ENCODE peak calls at places on chromosome 2, in seven cellular contexts. U is IMR-90, C is adrenal gland, G is breast epithelium, L is esophagus squamous epithelium, Z is GM12891, M is heart left ventricle. X is an unnamed sample.

GRCh38 chr2:56084117-56084936 is 99.5 kb upstream of the CCDC85A start:
- DNase-seq in U (no peak), C (no peak), G (no peak), L (no peak), Z (no peak), M (no peak), X (no peak)

GRCh38 chr2:43611987-43612894 is 16.4 kb upstream of the THADA start:
- DNase-seq in U (peak), C (peak), G (peak), L (no peak), Z (no peak), M (peak), X (no peak)

GRCh38 chr2:42128731-42129486 is 40.2 kb upstream of the EML4 start:
- DNase-seq in U (peak), C (no peak), G (no peak), L (no peak), Z (no peak), M (no peak), X (no peak)

GRCh38 chr2:241187101-241187690 is 1.3 kb upstream of the ANO7 start:
- DNase-seq in U (no peak), C (no peak), G (no peak), L (no peak), Z (no peak), M (no peak), X (no peak)

GRCh38 chr2:200379481-200380120 is 73.1 kb downstream of the SPATS2L start:
- DNase-seq in U (no peak), C (no peak), G (no peak), L (no peak), Z (no peak), M (no peak), X (no peak)

GRCh38 chr2:159635006-159635746 is 18.8 kb upstream of the BAZ2B start:
- DNase-seq in U (peak), C (no peak), G (no peak), L (no peak), Z (no peak), M (no peak), X (no peak)

GRCh38 chr2:70978388-70979357 is at the start of gene ANKRD53:
- DNase-seq in U (no peak), C (peak), G (peak), L (no peak), Z (peak), M (peak), X (no peak)

GRCh38 chr2:64626963-64627760 is 26.6 kb downstream of the SERTAD2 start:
- DNase-seq in U (no peak), C (peak), G (no peak), L (no peak), Z (no peak), M (no peak), X (no peak)

GRCh38 chr2:44598330-44598729 is 236.6 kb downstream of the CAMKMT start:
- DNase-seq in U (no peak), C (no peak), G (no peak), L (no peak), Z (no peak), M (no peak), X (no peak)

GRCh38 chr2:197538412-197538811 is 22.5 kb downstream of the MOB4 start:
- DNase-seq in U (peak), C (no peak), G (no peak), L (no peak), Z (no peak), M (no peak), X (no peak)

GRCh38 chr2:120237491-120237902 is 14.3 kb upstream of the TMEM185B start:
- DNase-seq in U (peak), C (peak), G (no peak), L (no peak), Z (no peak), M (no peak), X (peak)

GRCh38 chr2:126344498-126344897 is 311.5 kb upstream of the GYPC start:
- DNase-seq in U (no peak), C (no peak), G (no peak), L (no peak), Z (no peak), M (no peak), X (no peak)

GRCh38 chr2:196849895-196850294 is 40.7 kb upstream of the C2orf66 start:
- DNase-seq in U (peak), C (peak), G (no peak), L (no peak), Z (no peak), M (no peak), X (peak)

GRCh38 chr2:45379399-45380087 is 231.5 kb downstream of the SRBD1 start:
- DNase-seq in U (no peak), C (no peak), G (no peak), L (no peak), Z (no peak), M (no peak), X (no peak)

GRCh38 chr2:133475610-133476009 is 92.7 kb downstream of the NCKAP5 start:
- DNase-seq in U (peak), C (no peak), G (no peak), L (no peak), Z (no peak), M (no peak), X (no peak)

GRCh38 chr2:191365089-191365488 is 119.9 kb downstream of the MYO1B start:
- DNase-seq in U (no peak), C (no peak), G (no peak), L (no peak), Z (no peak), M (no peak), X (no peak)

GRCh38 chr2:157784169-157784822 is 91.8 kb downstream of the ACVR1 start:
- DNase-seq in U (peak), C (no peak), G (peak), L (no peak), Z (no peak), M (peak), X (peak)

GRCh38 chr2:241121008-241121407 is 18.9 kb upstream of the MTERF4 start:
- DNase-seq in U (no peak), C (no peak), G (no peak), L (no peak), Z (no peak), M (no peak), X (no peak)

GRCh38 chr2:235925250-235925919 is 242.8 kb downstream of the GBX2 start:
- DNase-seq in U (no peak), C (no peak), G (no peak), L (no peak), Z (no peak), M (no peak), X (no peak)

GRCh38 chr2:22991844-22992243 is 393.1 kb upstream of the KLHL29 start:
- DNase-seq in U (no peak), C (no peak), G (no peak), L (no peak), Z (no peak), M (no peak), X (no peak)

GRCh38 chr2:88144914-88145497 is 17.1 kb upstream of the FABP1 start:
- DNase-seq in U (no peak), C (no peak), G (no peak), L (no peak), Z (no peak), M (no peak), X (no peak)

GRCh38 chr2:199955007-199955338 is 318 bp downstream of the TYW5 start:
- DNase-seq in U (no peak), C (no peak), G (no peak), L (no peak), Z (no peak), M (no peak), X (peak)

GRCh38 chr2:29562896-29563295 is 358.5 kb downstream of the ALK start:
- DNase-seq in U (peak), C (no peak), G (no peak), L (no peak), Z (no peak), M (no peak), X (no peak)

GRCh38 chr2:205741256-205741978 is 59.1 kb downstream of the NRP2 start:
- DNase-seq in U (no peak), C (no peak), G (no peak), L (no peak), Z (no peak), M (no peak), X (no peak)

GRCh38 chr2:211329421-211329820 is 773.0 kb downstream of the CPS1 start:
- DNase-seq in U (no peak), C (no peak), G (no peak), L (no peak), Z (no peak), M (no peak), X (no peak)

GRCh38 chr2:159658887-159659437 is 42.6 kb upstream of the BAZ2B start:
- DNase-seq in U (no peak), C (peak), G (peak), L (no peak), Z (no peak), M (no peak), X (no peak)

GRCh38 chr2:188385857-188386256 is 94.2 kb downstream of the GULP1 start:
- DNase-seq in U (no peak), C (no peak), G (no peak), L (no peak), Z (no peak), M (no peak), X (no peak)

GRCh38 chr2:106030287-106031268 is 163.5 kb downstream of the UXS1 start:
- DNase-seq in U (peak), C (peak), G (peak), L (no peak), Z (no peak), M (peak), X (no peak)

GRCh38 chr2:104861295-104862060 is 7.6 kb downstream of the POU3F3 start:
- DNase-seq in U (no peak), C (no peak), G (no peak), L (no peak), Z (no peak), M (no peak), X (no peak)

GRCh38 chr2:52821631-52822030 is 946.0 kb upstream of the CHAC2 start:
- DNase-seq in U (peak), C (no peak), G (no peak), L (no peak), Z (no peak), M (no peak), X (no peak)

GRCh38 chr2:111122631-111123421 is 2.1 kb downstream of the BCL2L11 start:
- DNase-seq in U (peak), C (peak), G (peak), L (no peak), Z (no peak), M (peak), X (peak)

GRCh38 chr2:37798315-37799005 is 126.6 kb upstream of the RMDN2 start:
- DNase-seq in U (peak), C (no peak), G (no peak), L (no peak), Z (no peak), M (no peak), X (no peak)

GRCh38 chr2:23620841-23621341 is 235.9 kb downstream of the KLHL29 start:
- DNase-seq in U (peak), C (no peak), G (no peak), L (no peak), Z (no peak), M (peak), X (no peak)

GRCh38 chr2:128314348-128315121 is 4.1 kb downstream of the HS6ST1 start:
- DNase-seq in U (no peak), C (no peak), G (peak), L (no peak), Z (no peak), M (no peak), X (no peak)

GRCh38 chr2:46724107-46724506 is 191.5 kb downstream of the MCFD2 start:
- DNase-seq in U (no peak), C (no peak), G (no peak), L (no peak), Z (no peak), M (no peak), X (no peak)

GRCh38 chr2:172484706-172485105 is 57.3 kb downstream of the ITGA6 start:
- DNase-seq in U (no peak), C (no peak), G (no peak), L (no peak), Z (no peak), M (no peak), X (no peak)
- TF ChIP-seq POLR2A in U (no peak), C (no peak), G (no peak), L (no peak), Z (no peak), M (no peak), X (no peak)

GRCh38 chr2:96146151-96146880 is 1.1 kb upstream of the DUSP2 start:
- DNase-seq in U (peak), C (peak), G (peak), L (no peak), Z (peak), M (peak), X (no peak)
- TF ChIP-seq POLR2A in U (no peak), C (no peak), G (no peak), L (no peak), Z (peak), M (no peak), X (no peak)

DNA sequence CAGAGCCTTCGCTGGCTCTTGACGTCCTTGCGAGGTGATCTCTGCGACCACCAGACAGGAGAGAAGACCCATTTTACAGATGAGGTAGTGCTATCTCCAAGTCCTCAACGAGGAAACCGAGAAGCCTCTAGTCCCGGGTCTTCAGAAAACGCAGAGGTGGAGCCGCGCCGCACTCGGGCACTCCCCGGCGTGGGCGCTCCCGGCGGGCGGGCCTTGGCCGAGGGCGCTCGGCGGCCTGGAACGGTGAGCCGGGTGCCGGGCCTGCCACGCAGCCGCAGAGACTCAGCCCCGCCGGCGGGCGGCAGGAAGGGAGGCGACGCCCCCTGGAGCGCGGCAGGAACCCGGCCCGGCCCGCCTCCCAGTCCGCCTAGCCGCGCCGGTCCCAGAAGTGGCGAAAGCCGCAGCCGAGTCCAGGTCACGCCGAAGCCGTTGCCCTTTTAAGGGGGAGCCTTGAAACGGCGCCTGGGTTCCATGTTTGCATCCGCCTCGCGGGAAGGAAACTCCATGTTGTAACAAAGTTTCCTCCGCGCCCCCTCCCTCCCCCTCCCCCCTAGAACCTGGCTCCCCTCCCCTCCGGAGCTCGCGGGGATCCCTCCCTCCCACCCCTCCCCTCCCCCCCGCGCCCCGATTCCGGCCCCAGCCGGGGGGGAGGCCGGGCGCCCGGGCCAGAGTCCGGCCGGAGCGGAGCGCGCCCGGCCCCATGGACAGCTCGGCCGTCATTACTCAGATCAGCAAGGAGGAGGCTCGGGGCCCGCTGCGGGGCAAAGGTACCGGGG is at the start of gene CTDSP1:
- DNase-seq in U (peak), C (peak), G (peak), L (peak), Z (peak), M (peak), X (peak)
- TF ChIP-seq POLR2A in U (peak), C (no peak), G (no peak), L (no peak), Z (no peak), M (peak), X (peak)

GRCh38 chr2:207934720-207935119 is 90.6 kb downstream of the PLEKHM3 start:
- DNase-seq in U (no peak), C (no peak), G (peak), L (no peak), Z (no peak), M (no peak), X (no peak)

GRCh38 chr2:207929923-207930322 is 95.4 kb downstream of the PLEKHM3 start:
- DNase-seq in U (no peak), C (no peak), G (no peak), L (no peak), Z (no peak), M (no peak), X (no peak)

GRCh38 chr2:207928079-207928478 is 97.2 kb downstream of the PLEKHM3 start:
- DNase-seq in U (no peak), C (no peak), G (no peak), L (no peak), Z (no peak), M (no peak), X (no peak)

GRCh38 chr2:207933396-207934045 is 91.8 kb downstream of the PLEKHM3 start:
- DNase-seq in U (no peak), C (no peak), G (peak), L (no peak), Z (no peak), M (no peak), X (no peak)

DNA sequence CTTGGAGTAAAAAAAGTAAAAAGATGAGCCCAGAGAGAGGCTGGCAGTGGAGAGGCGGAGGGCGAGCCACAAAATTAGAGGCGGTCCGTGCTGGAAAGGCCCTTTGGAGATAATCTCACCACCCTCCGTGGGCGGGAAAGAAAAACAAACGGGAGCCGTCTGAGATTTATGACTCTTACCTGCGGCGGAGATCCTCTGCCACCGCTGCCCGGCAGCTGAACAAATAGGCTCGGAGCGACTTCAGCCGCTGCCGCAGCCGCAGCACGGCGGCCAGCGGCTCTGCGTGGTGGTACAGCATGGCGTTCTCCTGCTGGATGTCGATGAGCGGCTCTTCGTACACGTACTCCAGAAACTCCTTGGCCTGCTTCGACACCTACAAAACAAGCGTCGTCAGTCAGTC is 94.6 kb downstream of the PLEKHM3 start:
- DNase-seq in U (no peak), C (peak), G (no peak), L (no peak), Z (no peak), M (no peak), X (no peak)
- TF ChIP-seq POLR2A in U (no peak), C (no peak), G (no peak), L (no peak), Z (no peak), M (no peak), X (no peak)

GRCh38 chr2:11829947-11830707 is 83.7 kb downstream of the LPIN1 start:
- DNase-seq in U (peak), C (peak), G (peak), L (peak), Z (peak), M (peak), X (peak)
- TF ChIP-seq POLR2A in U (no peak), C (no peak), G (no peak), L (no peak), Z (no peak), M (no peak), X (no peak)

GRCh38 chr2:36449943-36450392 is 94.4 kb downstream of the CRIM1 start:
- DNase-seq in U (peak), C (no peak), G (no peak), L (no peak), Z (no peak), M (no peak), X (no peak)
- TF ChIP-seq POLR2A in U (no peak), C (no peak), G (no peak), L (no peak), Z (no peak), M (no peak), X (no peak)

DNA sequence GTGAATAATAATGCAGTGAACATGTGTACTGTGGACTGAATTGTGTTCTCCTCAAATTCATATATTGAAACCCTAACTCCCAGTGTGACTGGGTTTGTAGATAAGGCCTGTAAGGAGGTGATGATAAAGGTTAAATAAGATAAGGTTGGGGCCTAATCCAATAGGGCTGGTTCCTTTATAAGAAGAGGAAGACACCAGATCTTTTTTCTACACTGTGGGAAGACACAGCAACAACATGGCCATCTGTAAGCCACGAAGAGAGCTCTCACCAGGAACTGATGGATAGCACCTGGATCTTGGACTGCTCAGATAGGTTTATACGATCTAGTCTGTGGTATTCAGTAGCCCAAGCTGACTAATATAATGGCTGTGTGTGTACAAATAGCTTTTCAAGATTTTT is 66.8 kb downstream of the BMPR2 start:
- DNase-seq in U (peak), C (no peak), G (no peak), L (no peak), Z (no peak), M (no peak), X (no peak)
- TF ChIP-seq POLR2A in U (no peak), C (no peak), G (no peak), L (no peak), Z (no peak), M (no peak), X (no peak)